ENCODE peak calls at places on chromosome 7, in five cellular contexts. One of them, this sample, is unnamed.

GRCh38 chr7:159097661-159098423 is 46.8 kb downstream of the VIPR2 start:
- DNase-seq in stimulated activated CD4-positive, alpha-beta T cell treated with anti-CD3 and anti-CD28 coated beads, TNF-alpha, amount 100 ng/mL, for 4 hours: no peak
- DNase-seq in activated CD8-positive, alpha-beta memory T cell treated with anti-CD3 and anti-CD28 coated beads, Interleukin-2, amount 10 ng/mL, durations not matched to agents 7 days and 5 days: no peak
- DNase-seq in NCI-H69: no peak
- DNase-seq in fibroblast of pulmonary artery: no peak
- DNase-seq in this sample: no peak

GRCh38 chr7:134084488-134085144 is 42.5 kb upstream of the LRGUK start:
- DNase-seq in stimulated activated CD4-positive, alpha-beta T cell treated with anti-CD3 and anti-CD28 coated beads, TNF-alpha, amount 100 ng/mL, for 4 hours: no peak
- DNase-seq in activated CD8-positive, alpha-beta memory T cell treated with anti-CD3 and anti-CD28 coated beads, Interleukin-2, amount 10 ng/mL, durations not matched to agents 7 days and 5 days: no peak
- DNase-seq in NCI-H69: no peak
- DNase-seq in fibroblast of pulmonary artery: no peak
- DNase-seq in this sample: no peak

GRCh38 chr7:154777023-154777422 is 225.9 kb downstream of the PAXIP1 start:
- DNase-seq in stimulated activated CD4-positive, alpha-beta T cell treated with anti-CD3 and anti-CD28 coated beads, TNF-alpha, amount 100 ng/mL, for 4 hours: no peak
- DNase-seq in activated CD8-positive, alpha-beta memory T cell treated with anti-CD3 and anti-CD28 coated beads, Interleukin-2, amount 10 ng/mL, durations not matched to agents 7 days and 5 days: no peak
- DNase-seq in NCI-H69: no peak
- DNase-seq in fibroblast of pulmonary artery: no peak
- DNase-seq in this sample: no peak

GRCh38 chr7:93812061-93812460 is 78.5 kb downstream of the TFPI2 start:
- DNase-seq in stimulated activated CD4-positive, alpha-beta T cell treated with anti-CD3 and anti-CD28 coated beads, TNF-alpha, amount 100 ng/mL, for 4 hours: no peak
- DNase-seq in activated CD8-positive, alpha-beta memory T cell treated with anti-CD3 and anti-CD28 coated beads, Interleukin-2, amount 10 ng/mL, durations not matched to agents 7 days and 5 days: no peak
- DNase-seq in NCI-H69: no peak
- DNase-seq in fibroblast of pulmonary artery: no peak
- DNase-seq in this sample: no peak

GRCh38 chr7:1004018-1004880 is 21.3 kb downstream of the CYP2W1 start:
- DNase-seq in stimulated activated CD4-positive, alpha-beta T cell treated with anti-CD3 and anti-CD28 coated beads, TNF-alpha, amount 100 ng/mL, for 4 hours: no peak
- DNase-seq in activated CD8-positive, alpha-beta memory T cell treated with anti-CD3 and anti-CD28 coated beads, Interleukin-2, amount 10 ng/mL, durations not matched to agents 7 days and 5 days: no peak
- DNase-seq in NCI-H69: no peak
- DNase-seq in fibroblast of pulmonary artery: no peak
- DNase-seq in this sample: no peak

GRCh38 chr7:158952776-158953175 is 96.4 kb downstream of the DYNC2I1 start:
- DNase-seq in stimulated activated CD4-positive, alpha-beta T cell treated with anti-CD3 and anti-CD28 coated beads, TNF-alpha, amount 100 ng/mL, for 4 hours: no peak
- DNase-seq in activated CD8-positive, alpha-beta memory T cell treated with anti-CD3 and anti-CD28 coated beads, Interleukin-2, amount 10 ng/mL, durations not matched to agents 7 days and 5 days: peak
- DNase-seq in NCI-H69: no peak
- DNase-seq in fibroblast of pulmonary artery: no peak
- DNase-seq in this sample: no peak

GRCh38 chr7:77426052-77426404 is 9.9 kb upstream of the GSAP start:
- DNase-seq in stimulated activated CD4-positive, alpha-beta T cell treated with anti-CD3 and anti-CD28 coated beads, TNF-alpha, amount 100 ng/mL, for 4 hours: no peak
- DNase-seq in activated CD8-positive, alpha-beta memory T cell treated with anti-CD3 and anti-CD28 coated beads, Interleukin-2, amount 10 ng/mL, durations not matched to agents 7 days and 5 days: no peak
- DNase-seq in NCI-H69: no peak
- DNase-seq in fibroblast of pulmonary artery: no peak
- DNase-seq in this sample: no peak

GRCh38 chr7:115363916-115364315 is 442.0 kb downstream of the MDFIC start:
- DNase-seq in stimulated activated CD4-positive, alpha-beta T cell treated with anti-CD3 and anti-CD28 coated beads, TNF-alpha, amount 100 ng/mL, for 4 hours: no peak
- DNase-seq in activated CD8-positive, alpha-beta memory T cell treated with anti-CD3 and anti-CD28 coated beads, Interleukin-2, amount 10 ng/mL, durations not matched to agents 7 days and 5 days: no peak
- DNase-seq in NCI-H69: no peak
- DNase-seq in fibroblast of pulmonary artery: peak
- DNase-seq in this sample: no peak

GRCh38 chr7:67450171-67450570 is 453.5 kb downstream of the TYW1 start:
- DNase-seq in stimulated activated CD4-positive, alpha-beta T cell treated with anti-CD3 and anti-CD28 coated beads, TNF-alpha, amount 100 ng/mL, for 4 hours: no peak
- DNase-seq in activated CD8-positive, alpha-beta memory T cell treated with anti-CD3 and anti-CD28 coated beads, Interleukin-2, amount 10 ng/mL, durations not matched to agents 7 days and 5 days: no peak
- DNase-seq in NCI-H69: no peak
- DNase-seq in fibroblast of pulmonary artery: no peak
- DNase-seq in this sample: no peak

GRCh38 chr7:16915405-16915804 is 33.6 kb upstream of the AGR3 start:
- DNase-seq in stimulated activated CD4-positive, alpha-beta T cell treated with anti-CD3 and anti-CD28 coated beads, TNF-alpha, amount 100 ng/mL, for 4 hours: no peak
- DNase-seq in activated CD8-positive, alpha-beta memory T cell treated with anti-CD3 and anti-CD28 coated beads, Interleukin-2, amount 10 ng/mL, durations not matched to agents 7 days and 5 days: peak
- DNase-seq in NCI-H69: no peak
- DNase-seq in fibroblast of pulmonary artery: peak
- DNase-seq in this sample: peak

GRCh38 chr7:51354897-51355296 is 38.3 kb upstream of the COBL start:
- DNase-seq in stimulated activated CD4-positive, alpha-beta T cell treated with anti-CD3 and anti-CD28 coated beads, TNF-alpha, amount 100 ng/mL, for 4 hours: no peak
- DNase-seq in activated CD8-positive, alpha-beta memory T cell treated with anti-CD3 and anti-CD28 coated beads, Interleukin-2, amount 10 ng/mL, durations not matched to agents 7 days and 5 days: no peak
- DNase-seq in NCI-H69: no peak
- DNase-seq in fibroblast of pulmonary artery: no peak
- DNase-seq in this sample: no peak

GRCh38 chr7:4683884-4684565 is 1.9 kb downstream of the FOXK1 start:
- DNase-seq in stimulated activated CD4-positive, alpha-beta T cell treated with anti-CD3 and anti-CD28 coated beads, TNF-alpha, amount 100 ng/mL, for 4 hours: peak
- DNase-seq in activated CD8-positive, alpha-beta memory T cell treated with anti-CD3 and anti-CD28 coated beads, Interleukin-2, amount 10 ng/mL, durations not matched to agents 7 days and 5 days: peak
- DNase-seq in NCI-H69: peak
- DNase-seq in fibroblast of pulmonary artery: peak
- DNase-seq in this sample: peak

GRCh38 chr7:94056796-94057207 is 52.6 kb upstream of the BET1 start:
- DNase-seq in stimulated activated CD4-positive, alpha-beta T cell treated with anti-CD3 and anti-CD28 coated beads, TNF-alpha, amount 100 ng/mL, for 4 hours: no peak
- DNase-seq in activated CD8-positive, alpha-beta memory T cell treated with anti-CD3 and anti-CD28 coated beads, Interleukin-2, amount 10 ng/mL, durations not matched to agents 7 days and 5 days: no peak
- DNase-seq in NCI-H69: peak
- DNase-seq in fibroblast of pulmonary artery: peak
- DNase-seq in this sample: peak

GRCh38 chr7:34750209-34750608 is 92.2 kb downstream of the NPSR1 start:
- DNase-seq in stimulated activated CD4-positive, alpha-beta T cell treated with anti-CD3 and anti-CD28 coated beads, TNF-alpha, amount 100 ng/mL, for 4 hours: no peak
- DNase-seq in activated CD8-positive, alpha-beta memory T cell treated with anti-CD3 and anti-CD28 coated beads, Interleukin-2, amount 10 ng/mL, durations not matched to agents 7 days and 5 days: no peak
- DNase-seq in NCI-H69: no peak
- DNase-seq in fibroblast of pulmonary artery: no peak
- DNase-seq in this sample: no peak

GRCh38 chr7:36708765-36709164 is 15.5 kb downstream of the AOAH start:
- DNase-seq in stimulated activated CD4-positive, alpha-beta T cell treated with anti-CD3 and anti-CD28 coated beads, TNF-alpha, amount 100 ng/mL, for 4 hours: no peak
- DNase-seq in activated CD8-positive, alpha-beta memory T cell treated with anti-CD3 and anti-CD28 coated beads, Interleukin-2, amount 10 ng/mL, durations not matched to agents 7 days and 5 days: no peak
- DNase-seq in NCI-H69: no peak
- DNase-seq in fibroblast of pulmonary artery: no peak
- DNase-seq in this sample: no peak